ENCODE peak calls at places on chromosomes 2 and 18, in eight cellular contexts. N, E, W, Q, R, P, H and C are unnamed samples.

GRCh38 chr2:236541008-236541562 is 28.5 kb upstream of the ACKR3 start:
- DNase-seq in N (no peak), E (peak; percentile 50), W (no peak), Q (no peak), R (no peak), P (peak; percentile 85), H (no peak), C (no peak)

GRCh38 chr2:195675783-195676427 is 18.9 kb downstream of the SLC39A10 start:
- DNase-seq in N (no peak), E (no peak), W (no peak), Q (no peak), R (no peak), P (no peak), H (no peak), C (no peak)

GRCh38 chr2:211928186-211928585 is 610.4 kb downstream of the ERBB4 start:
- DNase-seq in N (no peak), E (no peak), W (no peak), Q (no peak), R (no peak), P (no peak), H (no peak), C (no peak)

GRCh38 chr18:31329787-31330438 is 12.0 kb downstream of the DSG1 start:
- DNase-seq in N (no peak), E (no peak), W (no peak), Q (no peak), R (no peak), P (no peak), H (no peak), C (no peak)

GRCh38 chr2:9813312-9814128 is 29.8 kb upstream of the TAF1B start:
- DNase-seq in N (peak; percentile 73), E (peak; percentile 48), W (peak; percentile 88), Q (peak; percentile 88), R (peak; percentile 86), P (peak; percentile 38), H (peak; percentile 73), C (peak; percentile 85)

GRCh38 chr2:9800975-9801723 is 42.1 kb upstream of the TAF1B start:
- DNase-seq in N (no peak), E (peak; percentile 55), W (no peak), Q (no peak), R (no peak), P (peak; percentile 80), H (peak; percentile 68), C (no peak)

GRCh38 chr2:224968051-224968450 is 74.2 kb downstream of the DOCK10 start:
- DNase-seq in N (no peak), E (peak; percentile 20), W (no peak), Q (no peak), R (no peak), P (no peak), H (no peak), C (no peak)

GRCh38 chr2:97870396-97870843 is 125.3 kb downstream of the TMEM131 start:
- DNase-seq in N (no peak), E (peak; percentile 92), W (no peak), Q (peak; percentile 66), R (no peak), P (peak; percentile 95), H (peak; percentile 91), C (no peak)

GRCh38 chr2:45470531-45470930 is 140.5 kb downstream of the SRBD1 start:
- DNase-seq in N (no peak), E (no peak), W (no peak), Q (no peak), R (no peak), P (peak; percentile 34), H (no peak), C (no peak)

GRCh38 chr2:30421026-30421425 is 26.0 kb upstream of the LCLAT1 start:
- DNase-seq in N (no peak), E (no peak), W (no peak), Q (no peak), R (no peak), P (no peak), H (no peak), C (no peak)

GRCh38 chr18:48488388-48488850 is 50.4 kb upstream of the CTIF start:
- DNase-seq in N (peak; percentile 84), E (peak; percentile 91), W (no peak), Q (no peak), R (peak; percentile 77), P (peak; percentile 97), H (no peak), C (no peak)

GRCh38 chr2:124995185-124995912 is 970.3 kb downstream of the CNTNAP5 start:
- DNase-seq in N (no peak), E (no peak), W (peak; percentile 61), Q (no peak), R (no peak), P (no peak), H (no peak), C (no peak)

GRCh38 chr2:148887349-148888002 is 12.4 kb downstream of the KIF5C start:
- DNase-seq in N (no peak), E (no peak), W (no peak), Q (no peak), R (no peak), P (no peak), H (no peak), C (no peak)

GRCh38 chr18:78984941-78985784 is 5.5 kb downstream of the SALL3 start:
- DNase-seq in N (no peak), E (peak; percentile 46), W (peak; percentile 81), Q (no peak), R (no peak), P (peak; percentile 69), H (peak; percentile 16), C (no peak)

GRCh38 chr18:66575263-66575662 is 28.6 kb downstream of the CDH19 start:
- DNase-seq in N (no peak), E (no peak), W (no peak), Q (no peak), R (no peak), P (no peak), H (no peak), C (no peak)

GRCh38 chr2:210252699-210253606 is 27.7 kb upstream of the ACADL start:
- DNase-seq in N (no peak), E (no peak), W (no peak), Q (no peak), R (no peak), P (no peak), H (no peak), C (no peak)

GRCh38 chr2:118185210-118186109 is 97.2 kb downstream of the INSIG2 start:
- DNase-seq in N (peak; percentile 69), E (peak; percentile 51), W (peak; percentile 65), Q (peak; percentile 74), R (peak; percentile 52), P (peak; percentile 53), H (peak; percentile 67), C (no peak)
- TF ChIP-seq CTCF in N (no peak), E (no peak), W (no peak), Q (peak; percentile 37), R (no peak), P (no peak), H (no peak), C (no peak)

GRCh38 chr2:147141930-147142329 is 702.9 kb upstream of the ACVR2A start:
- DNase-seq in N (no peak), E (no peak), W (no peak), Q (no peak), R (no peak), P (no peak), H (no peak), C (no peak)
- TF ChIP-seq CTCF in N (no peak), E (peak; percentile 17), W (peak; percentile 57), Q (no peak), R (peak; percentile 46), P (peak; percentile 5), H (no peak), C (peak; percentile 58)

GRCh38 chr2:6352906-6353515 is 512.7 kb downstream of the CMPK2 start:
- DNase-seq in N (peak; percentile 76), E (peak; percentile 55), W (peak; percentile 75), Q (no peak), R (peak; percentile 52), P (peak; percentile 58), H (no peak), C (no peak)
- TF ChIP-seq CTCF in N (peak; percentile 77), E (peak; percentile 83), W (peak; percentile 87), Q (peak; percentile 20), R (peak; percentile 64), P (peak; percentile 55), H (no peak), C (peak; percentile 77)

GRCh38 chr18:41391616-41392610 is 563.1 kb upstream of the PIK3C3 start:
- DNase-seq in N (peak; percentile 16), E (peak; percentile 75), W (peak; percentile 74), Q (peak; percentile 31), R (peak; percentile 72), P (peak; percentile 73), H (peak; percentile 12), C (peak; percentile 74)

GRCh38 chr18:41389936-41390667 is 564.9 kb upstream of the PIK3C3 start:
- DNase-seq in N (no peak), E (no peak), W (no peak), Q (no peak), R (no peak), P (no peak), H (no peak), C (no peak)

GRCh38 chr18:41396861-41397260 is 558.2 kb upstream of the PIK3C3 start:
- DNase-seq in N (no peak), E (no peak), W (no peak), Q (no peak), R (no peak), P (no peak), H (no peak), C (no peak)

GRCh38 chr18:41396211-41396610 is 558.8 kb upstream of the PIK3C3 start:
- DNase-seq in N (no peak), E (no peak), W (no peak), Q (no peak), R (no peak), P (no peak), H (no peak), C (no peak)

GRCh38 chr18:41395695-41396094 is 559.3 kb upstream of the PIK3C3 start:
- DNase-seq in N (no peak), E (no peak), W (no peak), Q (no peak), R (no peak), P (peak; percentile 10), H (no peak), C (no peak)
- TF ChIP-seq CTCF in N (no peak), E (peak; percentile 17), W (no peak), Q (no peak), R (peak; percentile 47), P (no peak), H (no peak), C (peak; percentile 46)